ENCODE peak calls at places on chromosomes 4 and X, in five cellular contexts. W is mammary epithelial cell, N is heart left ventricle, J is colonic mucosa, R is GM23338. H is an unnamed sample.
A peak's percentile ranks its signal among the peaks of the same experiment; 100 is the strongest.

GRCh38 chr4:54230479-54231418 is 1.7 kb downstream of the PDGFRA start:
- DNase-seq in W (no peak), R (peak; percentile 69), J (peak; percentile 27), N (peak; percentile 75), H (peak; percentile 77)

GRCh38 chrX:16618422-16618821 is 31.5 kb upstream of the S100G start:
- DNase-seq in W (no peak), J (no peak), R (no peak), N (no peak), H (no peak)

GRCh38 chr4:41334182-41334581 is 77.5 kb downstream of the UCHL1 start:
- DNase-seq in W (peak; percentile 25), R (no peak), J (no peak), N (no peak), H (no peak)

GRCh38 chr4:138671606-138672084 is 343.9 kb upstream of the NOCT start:
- DNase-seq in N (no peak), R (no peak), J (no peak), W (no peak), H (no peak)

GRCh38 chrX:27463187-27463586 is at the start of gene PPP4R3C:
- DNase-seq in R (no peak), J (no peak), W (no peak), N (no peak), H (no peak)

GRCh38 chr4:54063224-54063623 is 1.2 kb downstream of the CHIC2 start:
- DNase-seq in R (no peak), N (no peak), J (no peak), W (peak; percentile 59), H (no peak)

GRCh38 chrX:47976254-47977151 is 27.3 kb downstream of the ZNF182 start:
- DNase-seq in N (no peak), W (no peak), J (no peak), R (no peak), H (no peak)

GRCh38 chr4:86816463-86817107 is 32.6 kb downstream of the SLC10A6 start:
- DNase-seq in J (no peak), R (no peak), N (no peak), W (no peak), H (no peak)

GRCh38 chr4:173526034-173526482 is 4.0 kb downstream of the HAND2 start:
- DNase-seq in N (no peak), J (no peak), R (peak; percentile 42), W (no peak), H (no peak)

GRCh38 chrX:39174761-39175417 is 373.6 kb downstream of the MID1IP1 start:
- DNase-seq in R (no peak), W (no peak), N (no peak), J (peak; percentile 67), H (no peak)

GRCh38 chr4:98510757-98511517 is 147.5 kb downstream of the TSPAN5 start:
- DNase-seq in W (peak; percentile 34), N (no peak), J (no peak), R (no peak), H (no peak)

GRCh38 chr4:55675196-55675793 is 39.2 kb upstream of the NMU start:
- DNase-seq in J (no peak), R (no peak), W (no peak), N (no peak), H (no peak)

GRCh38 chr4:72604324-72604723 is 35.3 kb upstream of the ADAMTS3 start:
- DNase-seq in R (no peak), W (peak; percentile 51), N (no peak), J (no peak), H (no peak)

GRCh38 chrX:63664083-63664482 is 120.9 kb downstream of the ARHGEF9 start:
- DNase-seq in N (no peak), R (no peak), J (no peak), W (no peak), H (no peak)

GRCh38 chrX:53186363-53186762 is 38.6 kb downstream of the KDM5C start:
- DNase-seq in W (peak; percentile 96), N (no peak), J (no peak), R (no peak), H (no peak)

GRCh38 chrX:138723301-138723700 is 11.8 kb upstream of the FGF13 start:
- DNase-seq in R (no peak), W (no peak), J (no peak), N (no peak), H (no peak)

GRCh38 chr4:180960758-180961401 is 1282.3 kb upstream of the TENM3 start:
- DNase-seq in J (no peak), R (peak; percentile 13), W (no peak), N (no peak), H (no peak)

GRCh38 chr4:25014965-25015506 is 15.7 kb downstream of the LGI2 start:
- DNase-seq in J (no peak), R (no peak), W (no peak), N (no peak), H (no peak)

GRCh38 chr4:53777244-53777984 is 186.1 kb upstream of the LNX1 start:
- DNase-seq in W (peak; percentile 48), R (no peak), J (no peak), N (no peak), H (no peak)

GRCh38 chr4:159312236-159312635 is 209.4 kb downstream of the RAPGEF2 start:
- DNase-seq in N (no peak), R (no peak), J (no peak), W (no peak), H (no peak)

GRCh38 chr4:93684571-93684970 is 144.0 kb upstream of the ATOH1 start:
- DNase-seq in J (no peak), N (no peak), R (no peak), W (no peak), H (no peak)

GRCh38 chr4:38681283-38682066 is 17.5 kb downstream of the KLF3 start:
- DNase-seq in R (no peak), W (no peak), J (no peak), N (no peak), H (no peak)

GRCh38 chr4:123564758-123565346 is 168.3 kb downstream of the SPRY1 start:
- DNase-seq in N (no peak), J (peak; percentile 80), W (peak; percentile 72), R (peak; percentile 94), H (no peak)

GRCh38 chr4:27819261-27819660 is 958.6 kb downstream of the STIM2 start:
- DNase-seq in R (no peak), J (no peak), N (no peak), W (no peak), H (no peak)

GRCh38 chr4:128528793-128529553 is 241.4 kb upstream of the PGRMC2 start:
- DNase-seq in J (no peak), N (no peak), R (peak; percentile 88), W (peak; percentile 85), H (no peak)

GRCh38 chr4:189436207-189436606 is 504.5 kb upstream of the FRG1 start:
- DNase-seq in N (no peak), W (no peak), R (peak; percentile 73), J (no peak), H (no peak)

GRCh38 chr4:184396570-184397515 is 77.5 kb downstream of the IRF2 start:
- DNase-seq in J (no peak), N (no peak), W (no peak), R (no peak), H (no peak)

GRCh38 chrX:123873956-123874355 is 14.1 kb downstream of the XIAP start:
- DNase-seq in R (no peak), W (no peak), N (no peak), J (no peak), H (no peak)

GRCh38 chr4:1336079-1336478 is 10.9 kb upstream of the UVSSA start:
- DNase-seq in R (no peak), J (no peak), W (peak; percentile 19), N (no peak), H (peak; percentile 11)

GRCh38 chrX:40176256-40176978 is 78.7 kb upstream of the BCOR start:
- DNase-seq in J (peak; percentile 71), R (peak; percentile 52), W (no peak), N (peak; percentile 87), H (peak; percentile 92)

GRCh38 chrX:148867596-148867995 is 367.2 kb downstream of the AFF2 start:
- DNase-seq in N (no peak), J (no peak), R (no peak), W (peak; percentile 81), H (no peak)

GRCh38 chr4:54709281-54709854 is 51.6 kb downstream of the KIT start:
- DNase-seq in W (no peak), R (no peak), J (no peak), N (no peak), H (no peak)

GRCh38 chr4:123031664-123032063 is 109.3 kb upstream of the NUDT6 start:
- DNase-seq in R (no peak), N (no peak), W (no peak), J (no peak), H (no peak)

DNA sequence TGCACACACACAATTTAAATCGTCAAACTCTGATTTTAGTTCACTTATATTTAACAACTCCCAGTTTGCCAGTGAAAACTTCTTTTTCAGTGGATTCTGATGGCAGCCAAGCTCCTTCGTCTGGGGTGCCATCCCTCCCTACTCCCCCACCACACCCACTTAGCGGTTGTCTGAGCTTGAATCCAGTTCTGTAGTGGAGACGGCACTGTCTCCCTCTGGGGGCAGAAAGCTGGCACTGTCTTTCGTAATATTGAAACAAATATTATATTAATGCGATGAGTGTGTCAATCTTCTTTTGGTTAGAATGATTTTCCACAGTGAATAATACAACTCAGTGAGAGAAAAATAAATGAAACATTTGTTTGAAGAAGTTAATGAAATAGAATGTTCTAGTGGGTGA is 5.4 kb downstream of the MEPE start:
- DNase-seq in W (no peak), N (no peak), R (peak; percentile 48), J (no peak), H (no peak)
- TF ChIP-seq CTCF in W (peak; percentile 36), N (no peak), R (peak; percentile 77), J (no peak), H (no peak)

GRCh38 chr4:3287271-3287971 is 5.4 kb upstream of the RGS12 start:
- DNase-seq in R (no peak), N (peak; percentile 51), J (no peak), W (no peak), H (peak; percentile 41)

GRCh38 chr4:3287972-3288570 is 4.8 kb upstream of the RGS12 start:
- DNase-seq in J (peak; percentile 14), N (no peak), R (no peak), W (no peak), H (peak; percentile 68)

GRCh38 chr4:3286335-3287175 is 6.3 kb upstream of the RGS12 start:
- DNase-seq in N (peak; percentile 42), W (no peak), R (no peak), J (no peak), H (peak; percentile 59)

GRCh38 chr4:3290476-3290875 is 2.3 kb upstream of the RGS12 start:
- DNase-seq in R (no peak), J (peak; percentile 22), W (no peak), N (no peak), H (peak; percentile 54)

GRCh38 chr4:3288571-3289094 is 4.2 kb upstream of the RGS12 start:
- DNase-seq in R (no peak), J (peak; percentile 19), W (no peak), N (peak; percentile 55), H (peak; percentile 53)
- H3K4me3 ChIP-seq in R (no peak overlapping the region), J (no peak overlapping the region), W (no peak overlapping the region), N (no peak overlapping the region), H (no peak overlapping the region)

DNA sequence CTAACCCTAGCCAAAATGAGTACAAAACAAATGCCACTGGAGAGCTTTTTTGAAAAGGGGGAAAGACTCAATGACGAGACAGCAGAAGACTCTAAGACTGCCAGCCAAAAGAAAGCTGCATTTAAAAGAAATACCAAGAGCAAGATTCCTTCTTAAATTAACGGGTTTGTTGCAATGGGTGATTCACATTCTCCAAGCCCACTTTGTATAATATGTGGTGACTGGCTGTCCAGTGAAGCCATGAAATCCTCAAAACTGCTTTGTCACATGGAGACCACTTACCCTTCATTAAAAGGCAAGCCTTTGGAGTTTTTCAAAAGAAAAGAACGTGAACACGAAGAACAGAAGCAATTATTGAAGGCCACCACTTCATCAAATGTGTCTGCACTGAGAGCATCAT is 68.2 kb downstream of the MRPL1 start:
- DNase-seq in N (no peak), W (no peak), J (no peak), R (no peak), H (no peak)
- H3K27ac ChIP-seq in N (no peak overlapping the region), W (peak overlapping the region; percentile 38), J (no peak overlapping the region), R (no peak overlapping the region), H (no peak overlapping the region)

GRCh38 chr4:139975830-139976272 is 178.1 kb downstream of the MAML3 start:
- DNase-seq in W (peak; percentile 47), R (no peak), N (no peak), J (no peak), H (no peak)
- TF ChIP-seq CTCF in W (no peak), R (no peak), N (no peak), J (no peak), H (no peak)